ENCODE peak calls at places on chromosome 11, in eight cellular contexts. W is body of pancreas, G is right lobe of liver, Y is astrocyte of the cerebellum, K is IMR-90, X is HL-60, T is astrocyte, F is A549. J is an unnamed sample.

GRCh38 chr11:46100670-46101069 is 20.6 kb downstream of the PHF21A start:
- DNase-seq in Y (no peak), W (no peak), T (no peak), K (no peak), F (no peak), X (no peak), G (no peak), J (no peak)

GRCh38 chr11:6079463-6079862 is 28.0 kb upstream of the OR56B4 start:
- DNase-seq in F (no peak), G (no peak), T (no peak), Y (no peak), K (no peak), W (no peak), X (no peak), J (no peak)

GRCh38 chr11:69156673-69157155 is 979 bp downstream of the SMIM38 start:
- DNase-seq in T (no peak), X (no peak), G (no peak), K (peak), W (no peak), F (no peak), Y (no peak), J (peak)

GRCh38 chr11:29321293-29322132 is 695.3 kb downstream of the KCNA4 start:
- DNase-seq in K (peak), Y (no peak), X (no peak), G (no peak), F (peak), T (peak), W (no peak), J (peak)

GRCh38 chr11:60867871-60868681 is 734 bp downstream of the ZP1 start:
- DNase-seq in W (no peak), X (no peak), T (no peak), F (no peak), K (no peak), Y (no peak), G (no peak), J (no peak)

GRCh38 chr11:74725701-74726100 is 5.5 kb downstream of the CHRDL2 start:
- DNase-seq in K (peak), T (no peak), X (no peak), W (no peak), Y (no peak), G (no peak), F (no peak), J (no peak)

GRCh38 chr11:9802291-9802861 is 138.5 kb downstream of the SWAP70 start:
- DNase-seq in W (no peak), K (peak), X (no peak), T (peak), F (no peak), Y (peak), G (no peak), J (peak)

GRCh38 chr11:119721129-119722120 is 7.6 kb downstream of the NECTIN1 start:
- DNase-seq in T (no peak), G (no peak), F (peak), X (no peak), K (no peak), Y (no peak), W (peak), J (peak)

GRCh38 chr11:60927061-60927592 is 2.9 kb downstream of the TMEM132A start:
- DNase-seq in Y (no peak), W (no peak), K (no peak), T (no peak), G (no peak), X (no peak), F (no peak), J (no peak)

GRCh38 chr11:66012946-66013761 is 1.3 kb downstream of the CST6 start:
- DNase-seq in K (no peak), X (peak), F (no peak), T (no peak), G (no peak), Y (no peak), W (no peak), J (no peak)

GRCh38 chr11:62702241-62702640 is 5.0 kb downstream of the BSCL2 start:
- DNase-seq in K (no peak), W (no peak), Y (no peak), G (no peak), T (no peak), F (no peak), X (no peak), J (no peak)

GRCh38 chr11:66265531-66266377 is 2.7 kb upstream of the RAB1B start:
- DNase-seq in T (no peak), Y (no peak), F (no peak), X (no peak), G (no peak), W (no peak), K (no peak), J (no peak)

GRCh38 chr11:122910775-122911174 is 28.2 kb downstream of the JHY start:
- DNase-seq in W (no peak), Y (no peak), G (no peak), X (peak), K (peak), T (peak), F (peak), J (peak)

GRCh38 chr11:119027561-119028345 is 2.9 kb downstream of the SLC37A4 start:
- DNase-seq in W (no peak), Y (no peak), T (no peak), K (no peak), G (peak), X (no peak), F (no peak), J (no peak)

GRCh38 chr11:104897891-104898684 is at the start of gene CASP12:
- DNase-seq in F (no peak), G (no peak), Y (no peak), K (peak), T (no peak), W (peak), X (no peak), J (peak)

GRCh38 chr11:112697371-112697770 is 263.8 kb upstream of the NCAM1 start:
- DNase-seq in F (no peak), Y (no peak), K (no peak), X (no peak), W (no peak), T (no peak), G (no peak), J (no peak)

GRCh38 chr11:64000026-64000739 is 13.9 kb downstream of the OTUB1 start:
- DNase-seq in X (peak), W (peak), T (no peak), Y (peak), G (peak), K (peak), F (no peak), J (peak)

GRCh38 chr11:94133752-94134151 is 5.1 kb downstream of the PANX1 start:
- DNase-seq in T (no peak), Y (no peak), X (no peak), K (no peak), F (no peak), W (no peak), G (no peak), J (no peak)

GRCh38 chr11:62974848-62975522 is 9.8 kb downstream of the SLC22A6 start:
- DNase-seq in X (peak), G (no peak), T (no peak), Y (no peak), F (peak), W (peak), K (no peak), J (peak)

GRCh38 chr11:119713361-119714040 is 15.5 kb downstream of the NECTIN1 start:
- DNase-seq in Y (no peak), W (peak), K (no peak), F (no peak), X (no peak), T (no peak), G (no peak), J (no peak)

GRCh38 chr11:68816917-68817419 is 24.7 kb downstream of the CPT1A start:
- DNase-seq in Y (no peak), X (no peak), F (no peak), G (no peak), K (no peak), T (no peak), W (no peak), J (no peak)

GRCh38 chr11:119484741-119485605 is 62.0 kb upstream of the THY1 start:
- DNase-seq in F (no peak), Y (no peak), T (no peak), G (peak), K (no peak), X (no peak), W (no peak), J (no peak)

GRCh38 chr11:128512478-128513127 is 74.8 kb downstream of the ETS1 start:
- DNase-seq in Y (no peak), K (no peak), X (no peak), T (no peak), G (no peak), W (no peak), F (no peak), J (no peak)

GRCh38 chr11:128508785-128509518 is 78.4 kb downstream of the ETS1 start:
- DNase-seq in T (peak), G (no peak), F (peak), Y (no peak), W (no peak), K (peak), X (no peak), J (no peak)

GRCh38 chr11:128513915-128514681 is 73.3 kb downstream of the ETS1 start:
- DNase-seq in G (no peak), F (no peak), W (no peak), T (no peak), X (no peak), K (no peak), Y (no peak), J (no peak)

GRCh38 chr11:128509990-128510389 is 77.4 kb downstream of the ETS1 start:
- DNase-seq in T (no peak), X (no peak), K (peak), Y (no peak), W (no peak), G (no peak), F (peak), J (no peak)

GRCh38 chr11:128511712-128512111 is 75.6 kb downstream of the ETS1 start:
- DNase-seq in Y (no peak), X (no peak), T (no peak), G (no peak), W (no peak), K (no peak), F (no peak), J (no peak)
- H3K4me3 ChIP-seq in Y (no peak), X (no peak), T (no peak), G (no peak), W (no peak), K (no peak), F (no peak), J (no peak)

GRCh38 chr11:128520206-128520885 is 67.0 kb downstream of the ETS1 start:
- DNase-seq in T (no peak), W (no peak), K (no peak), F (no peak), Y (no peak), G (no peak), X (no peak), J (no peak)
- TF ChIP-seq CTCF in T (no peak), W (no peak), K (no peak), F (peak), Y (no peak), G (no peak), X (no peak), J (peak)

DNA sequence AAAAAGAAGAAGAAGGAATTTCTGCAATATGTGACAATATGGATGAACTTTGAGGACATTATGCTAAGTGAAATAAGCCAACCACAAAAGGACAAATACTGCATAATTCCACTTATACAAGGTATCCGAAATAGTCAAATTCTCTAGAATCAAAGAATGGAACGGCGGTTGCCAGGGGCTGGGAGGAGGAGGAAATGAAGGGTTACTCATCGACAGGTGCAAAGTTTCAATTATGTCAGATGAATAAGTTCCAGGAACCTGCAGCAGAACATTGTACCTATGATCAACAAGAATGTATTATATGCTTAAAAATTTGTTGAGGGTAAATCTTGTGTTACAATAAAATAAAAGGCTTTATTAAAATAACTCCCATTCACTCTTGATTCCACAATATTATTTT is 49.0 kb downstream of the SC5D start:
- DNase-seq in G (no peak), Y (no peak), F (no peak), W (no peak), K (no peak), T (no peak), X (no peak), J (no peak)
- H3K4me3 ChIP-seq in G (no peak), Y (no peak), F (no peak), W (no peak), K (no peak), T (no peak), X (no peak), J (no peak)

DNA sequence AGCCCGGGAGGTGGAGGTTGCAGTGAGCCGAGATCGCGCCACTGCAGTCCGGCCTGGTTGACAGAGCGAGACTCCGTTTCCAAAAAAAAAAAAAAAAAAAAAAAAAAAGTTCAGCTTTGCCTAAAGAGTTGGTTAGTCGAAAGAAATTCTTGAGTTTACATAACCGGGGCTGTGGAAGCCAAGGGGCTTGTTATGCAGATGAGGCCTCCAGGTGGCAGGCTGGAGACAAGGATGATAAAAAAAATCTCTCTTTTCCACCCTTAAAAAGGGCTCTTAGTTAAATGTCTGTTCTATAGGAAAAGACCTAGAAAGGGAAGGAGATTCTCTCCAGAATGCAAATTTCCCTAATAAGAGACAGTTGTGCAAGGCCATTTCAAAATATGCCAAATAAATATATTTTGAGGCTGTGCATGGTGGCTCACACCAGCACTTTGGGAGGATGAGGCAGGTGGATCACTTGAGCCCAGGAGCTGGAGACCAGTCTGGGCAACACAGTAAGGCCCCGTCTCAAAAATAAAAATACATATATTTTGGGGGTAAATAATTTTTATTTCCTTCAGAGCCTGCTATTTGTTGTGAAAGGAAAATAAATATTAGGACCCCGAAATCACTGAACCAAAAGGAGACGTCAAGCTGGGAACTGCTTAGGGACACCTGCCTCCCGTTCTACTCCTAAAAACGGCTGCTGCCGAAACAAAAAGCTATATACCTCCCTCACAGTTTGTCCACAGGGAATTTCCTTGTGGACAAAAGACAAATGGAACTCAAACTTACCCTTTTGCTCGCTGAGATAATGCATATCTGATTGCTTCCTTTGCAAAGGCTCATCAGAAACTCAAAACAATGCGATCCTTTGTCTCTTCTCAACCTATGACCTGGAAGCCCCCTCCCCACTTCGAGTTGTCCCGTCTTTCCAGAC is 2.4 kb upstream of the IFITM2 start:
- DNase-seq in X (peak), T (peak), K (peak), W (peak), Y (peak), F (peak), G (peak), J (peak)
- TF ChIP-seq CTCF in X (peak), T (peak), K (peak), W (peak), Y (peak), F (peak), G (peak), J (peak)

DNA sequence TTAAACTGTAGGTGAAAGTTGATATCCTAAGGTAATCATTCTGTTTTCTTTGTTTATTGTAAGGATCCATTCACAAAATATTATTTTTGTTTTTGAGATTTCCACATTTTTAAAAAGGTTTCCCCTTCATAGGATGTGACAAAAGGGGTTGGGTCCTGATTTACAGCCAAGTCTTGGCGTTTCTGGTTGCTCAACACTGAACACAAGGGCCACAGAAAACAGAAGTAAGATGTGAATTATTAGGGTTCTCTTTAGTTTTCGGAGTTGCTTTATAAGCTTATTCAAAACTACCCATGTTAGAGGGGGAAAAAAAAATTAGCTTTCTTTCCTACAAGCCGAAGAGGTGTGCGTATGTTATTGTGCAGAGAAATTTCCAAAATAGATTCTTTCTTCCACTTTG is 30.0 kb upstream of the FLI1 start:
- DNase-seq in G (no peak), W (no peak), X (peak), T (no peak), Y (no peak), F (no peak), K (no peak), J (no peak)
- H3K4me3 ChIP-seq in G (no peak), W (no peak), X (no peak), T (no peak), Y (no peak), F (no peak), K (no peak), J (no peak)

J was measured in fibroblast of pulmonary artery.